ENCODE peak calls at places on chromosomes 2 and 18, in eight cellular contexts. E is ovary, D is OCI-LY7, F is fibroblast of lung, A is heart left ventricle, L is tibial artery, C is cardiac muscle cell, W is A549. M is an unnamed sample.

GRCh38 chr2:67997528-67998267 is 65.1 kb downstream of the C1D start:
- DNase-seq in A (no peak), E (no peak), L (no peak), D (no peak), F (peak; percentile 79), C (no peak), W (no peak), M (no peak)

GRCh38 chr2:56107486-56107885 is 76.3 kb upstream of the CCDC85A start:
- DNase-seq in F (no peak), W (no peak), E (no peak), A (no peak), D (no peak), L (no peak), C (no peak), M (no peak)

GRCh38 chr18:69752737-69753380 is 194.8 kb downstream of the CD226 start:
- DNase-seq in D (no peak), E (no peak), C (no peak), L (no peak), A (no peak), W (no peak), F (no peak), M (peak; percentile 46)

GRCh38 chr2:64482765-64483504 is 29.0 kb downstream of the LGALSL start:
- DNase-seq in D (no peak), L (no peak), W (no peak), A (no peak), F (peak; percentile 43), E (no peak), C (peak; percentile 30), M (peak; percentile 81)

GRCh38 chr2:129376404-129377077 is 602.9 kb upstream of the RAB6C start:
- DNase-seq in A (no peak), F (no peak), W (no peak), L (no peak), E (no peak), D (no peak), C (no peak), M (no peak)

GRCh38 chr2:235433860-235434259 is 60.0 kb upstream of the AGAP1 start:
- DNase-seq in A (peak; percentile 66), W (no peak), C (peak; percentile 46), D (no peak), E (peak; percentile 56), L (peak; percentile 81), F (peak; percentile 24), M (peak; percentile 17)

GRCh38 chr2:206983156-206983875 is 44.0 kb downstream of the CPO start:
- DNase-seq in L (no peak), A (no peak), E (no peak), F (peak; percentile 14), W (no peak), C (no peak), D (no peak), M (no peak)

GRCh38 chr18:36676629-36677028 is 152.2 kb downstream of the TPGS2 start:
- DNase-seq in W (no peak), A (no peak), D (no peak), C (no peak), L (no peak), E (no peak), F (no peak), M (no peak)

GRCh38 chr2:210963386-210963785 is 407.0 kb downstream of the CPS1 start:
- DNase-seq in F (no peak), D (no peak), A (no peak), E (no peak), C (no peak), L (no peak), W (no peak), M (no peak)

GRCh38 chr2:19529663-19530062 is 171.2 kb upstream of the OSR1 start:
- DNase-seq in E (no peak), F (no peak), W (no peak), L (no peak), A (no peak), C (no peak), D (no peak), M (no peak)

GRCh38 chr2:236568068-236568921 is 1.3 kb upstream of the ACKR3 start:
- DNase-seq in A (peak; percentile 66), D (no peak), E (peak; percentile 48), W (no peak), C (peak; percentile 30), F (no peak), L (peak; percentile 87), M (peak; percentile 79)

GRCh38 chr18:2108581-2108980 is 462.7 kb downstream of the METTL4 start:
- DNase-seq in A (no peak), F (peak; percentile 76), C (no peak), W (no peak), E (no peak), L (no peak), D (no peak), M (peak; percentile 58)

GRCh38 chr2:55810621-55811020 is 113.0 kb downstream of the EFEMP1 start:
- DNase-seq in C (peak; percentile 38), L (no peak), A (no peak), W (no peak), F (peak; percentile 25), D (no peak), E (no peak), M (no peak)

GRCh38 chr2:64685430-64685829 is 31.7 kb upstream of the SERTAD2 start:
- DNase-seq in A (no peak), C (peak; percentile 67), D (no peak), L (no peak), E (no peak), W (no peak), F (no peak), M (no peak)

GRCh38 chr18:42048150-42048549 is 93.1 kb downstream of the PIK3C3 start:
- DNase-seq in A (no peak), W (no peak), L (no peak), D (no peak), C (peak; percentile 86), E (no peak), F (peak; percentile 87), M (no peak)

GRCh38 chr2:165164201-165164600 is 39.6 kb downstream of the SCN3A start:
- DNase-seq in D (no peak), A (no peak), L (no peak), F (peak; percentile 85), W (no peak), C (no peak), E (no peak), M (no peak)

GRCh38 chr2:204776781-204777559 is 231.7 kb downstream of the PARD3B start:
- DNase-seq in D (no peak), A (no peak), C (peak; percentile 21), E (no peak), L (no peak), W (no peak), F (peak; percentile 83), M (no peak)

GRCh38 chr2:172372436-172372835 is 55.0 kb upstream of the ITGA6 start:
- DNase-seq in W (no peak), L (no peak), E (no peak), C (no peak), A (no peak), D (no peak), F (no peak), M (no peak)

GRCh38 chr2:49702740-49703139 is 548.4 kb upstream of the FSHR start:
- DNase-seq in E (no peak), C (no peak), L (no peak), F (no peak), D (no peak), W (no peak), A (no peak), M (no peak)

GRCh38 chr2:120914839-120915521 is 179.3 kb downstream of the GLI2 start:
- DNase-seq in C (peak; percentile 96), W (peak; percentile 51), A (peak; percentile 84), D (no peak), E (peak; percentile 88), F (peak; percentile 95), L (peak; percentile 96), M (peak; percentile 59)
- H3K4me1 ChIP-seq in C (peaks cover 23% of the 10 kb centered on the region), W (peaks cover 83% of the 10 kb centered on the region), A (peaks cover 37% of the 10 kb centered on the region), D (no peaks in the 10 kb centered on the region), E (peaks cover 63% of the 10 kb centered on the region), F (peaks cover 56% of the 10 kb centered on the region), L (peaks cover 68% of the 10 kb centered on the region), M (no peaks in the 10 kb centered on the region)

GRCh38 chr2:26561376-26561775 is 79.8 kb downstream of the CIB4 start:
- DNase-seq in F (no peak), A (no peak), L (peak; percentile 33), W (no peak), E (no peak), C (no peak), D (no peak), M (peak; percentile 27)

GRCh38 chr2:26562811-26563645 is 78.1 kb downstream of the CIB4 start:
- DNase-seq in W (peak; percentile 35), E (no peak), F (peak; percentile 68), L (peak; percentile 65), A (no peak), D (no peak), C (peak; percentile 74), M (peak; percentile 24)

GRCh38 chr2:26560892-26561291 is 80.3 kb downstream of the CIB4 start:
- DNase-seq in F (no peak), E (no peak), A (no peak), L (no peak), C (no peak), D (no peak), W (no peak), M (peak; percentile 5)

GRCh38 chr2:26563686-26564085 is 77.5 kb downstream of the CIB4 start:
- DNase-seq in E (no peak), D (no peak), W (no peak), C (no peak), F (no peak), L (peak; percentile 17), A (no peak), M (no peak)

GRCh38 chr2:26561918-26562810 is 79.0 kb downstream of the CIB4 start:
- DNase-seq in W (peak; percentile 92), E (no peak), D (no peak), F (peak; percentile 30), A (peak; percentile 36), L (peak; percentile 66), C (peak; percentile 53), M (peak; percentile 53)
- TF ChIP-seq CTCF in W (peak; percentile 51), E (no peak), D (no peak), F (peak; percentile 4), A (peak; percentile 13), L (no peak), C (peak; percentile 21), M (peak; percentile 34)

DNA sequence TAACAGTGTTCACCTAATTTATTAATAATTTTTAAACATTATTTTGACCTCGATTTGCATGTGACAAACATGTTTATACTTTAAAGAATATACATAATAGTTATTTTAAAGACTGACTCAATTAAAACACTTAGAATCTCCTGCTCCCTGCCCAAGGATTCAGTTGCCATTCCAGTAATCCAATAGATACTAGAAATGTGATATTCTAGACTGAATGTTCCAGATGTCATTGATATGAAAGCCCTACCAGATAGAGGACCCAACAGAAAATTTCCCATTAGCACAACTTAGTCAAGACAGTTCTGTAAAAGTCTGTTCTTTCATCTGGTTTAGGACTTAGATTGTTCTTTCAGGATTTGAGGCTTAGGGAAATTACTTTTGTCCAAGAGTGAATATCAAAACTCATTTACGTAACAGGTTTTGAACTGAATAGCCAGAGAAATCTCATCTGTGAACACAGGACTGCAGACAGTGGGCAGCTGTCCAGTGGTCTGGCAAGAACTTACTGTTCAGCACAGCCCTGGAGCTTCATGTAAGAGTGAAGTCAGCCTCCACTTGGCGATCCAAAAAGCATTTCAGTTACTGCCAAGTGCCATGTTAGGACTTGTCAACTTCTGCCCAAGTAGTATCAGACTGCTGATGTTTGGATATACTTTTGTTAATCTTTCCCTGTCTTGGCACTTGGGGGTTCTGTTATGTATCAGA is 77.5 kb downstream of the OSBPL6 start:
- DNase-seq in F (peak; percentile 84), D (no peak), W (no peak), A (peak; percentile 84), E (peak; percentile 84), C (peak; percentile 92), L (peak; percentile 90), M (no peak)
- H3K4me1 ChIP-seq in F (no peaks in the 10 kb centered on the region), D (no peaks in the 10 kb centered on the region), W (no peaks in the 10 kb centered on the region), A (peaks cover 17% of the 10 kb centered on the region), E (no peaks in the 10 kb centered on the region), C (no peaks in the 10 kb centered on the region), L (no peaks in the 10 kb centered on the region), M (peaks cover 9% of the 10 kb centered on the region)

GRCh38 chr2:37343537-37344434 is 644 bp upstream of the QPCT start:
- DNase-seq in D (peak; percentile 47), F (peak; percentile 76), L (no peak), A (peak; percentile 32), E (no peak), W (peak; percentile 78), C (peak; percentile 72), M (peak; percentile 67)
- TF ChIP-seq CTCF in D (peak; percentile 71), F (peak; percentile 46), L (peak; percentile 11), A (no peak), E (no peak), W (peak; percentile 53), C (peak; percentile 52), M (peak; percentile 73)